ENCODE peak calls at places on chromosomes 6 and 20, in five cellular contexts. C is choroid plexus epithelial cell, U is left cardiac atrium, S is hepatocyte, T is GM20000. M is an unnamed sample.

GRCh38 chr6:68718379-68719073 is 83.4 kb downstream of the ADGRB3 start:
- DNase-seq in C (peak), U (no peak), S (no peak), T (no peak), M (no peak)

GRCh38 chr20:53176133-53176532 is 204.0 kb downstream of the TSHZ2 start:
- DNase-seq in C (no peak), U (no peak), S (no peak), T (no peak), M (no peak)

GRCh38 chr6:14109411-14109826 is 8.2 kb upstream of the CD83 start:
- DNase-seq in C (no peak), U (no peak), S (no peak), T (no peak), M (no peak)

GRCh38 chr6:144214029-144214428 is 63.7 kb downstream of the STX11 start:
- DNase-seq in C (no peak), U (no peak), S (no peak), T (no peak), M (no peak)

GRCh38 chr6:168125429-168126001 is 46.5 kb upstream of the FRMD1 start:
- DNase-seq in C (no peak), U (no peak), S (no peak), T (no peak), M (peak)

GRCh38 chr20:44019638-44020335 is 105.1 kb downstream of the TOX2 start:
- DNase-seq in C (peak), U (no peak), S (no peak), T (no peak), M (peak)

GRCh38 chr20:45612314-45612713 is 17.2 kb upstream of the WFDC10A start:
- DNase-seq in C (no peak), U (no peak), S (no peak), T (no peak), M (no peak)

GRCh38 chr6:25601797-25602679 is 50.0 kb upstream of the SCGN start:
- DNase-seq in C (peak), U (no peak), S (peak), T (peak), M (no peak)

GRCh38 chr6:159061805-159062563 is 17.2 kb upstream of the TAGAP start:
- DNase-seq in C (no peak), U (no peak), S (no peak), T (peak), M (peak)

GRCh38 chr20:13213335-13213734 is 7.7 kb upstream of the ISM1 start:
- DNase-seq in C (no peak), U (no peak), S (no peak), T (no peak), M (no peak)

GRCh38 chr20:20364747-20365558 is 3.0 kb upstream of the INSM1 start:
- DNase-seq in C (no peak), U (no peak), S (no peak), T (no peak), M (no peak)

GRCh38 chr6:45677381-45677992 is 299.8 kb upstream of the SUPT3H start:
- DNase-seq in C (peak), U (no peak), S (no peak), T (peak), M (no peak)

GRCh38 chr6:155495011-155495768 is 39.6 kb upstream of the NOX3 start:
- DNase-seq in C (peak), U (peak), S (peak), T (no peak), M (peak)

GRCh38 chr6:69785697-69786096 is 11.1 kb downstream of the LMBRD1 start:
- DNase-seq in C (no peak), U (no peak), S (no peak), T (no peak), M (no peak)

GRCh38 chr6:6654599-6655575 is 66.4 kb downstream of the LY86 start:
- DNase-seq in C (no peak), U (peak), S (no peak), T (no peak), M (peak)

GRCh38 chr6:89068695-89069094 is 11.9 kb upstream of the PNRC1 start:
- DNase-seq in C (no peak), U (no peak), S (no peak), T (no peak), M (no peak)

GRCh38 chr20:12068146-12068545 is 150.5 kb downstream of the BTBD3 start:
- DNase-seq in C (peak), U (no peak), S (no peak), T (no peak), M (peak)

GRCh38 chr20:62583424-62583920 is 58.8 kb upstream of the SLCO4A1 start:
- DNase-seq in C (no peak), U (no peak), S (peak), T (no peak), M (no peak)

GRCh38 chr20:32282461-32282860 is 5.0 kb downstream of the KIF3B start:
- DNase-seq in C (no peak), U (peak), S (no peak), T (no peak), M (no peak)

GRCh38 chr20:13501500-13501899 is 137.2 kb downstream of the TASP1 start:
- DNase-seq in C (no peak), U (no peak), S (no peak), T (no peak), M (no peak)

GRCh38 chr6:18861182-18861581 is 474.0 kb downstream of the RNF144B start:
- DNase-seq in C (no peak), U (no peak), S (no peak), T (no peak), M (no peak)

GRCh38 chr6:5208491-5208890 is 52.3 kb downstream of the LYRM4 start:
- DNase-seq in C (no peak), U (no peak), S (no peak), T (no peak), M (no peak)

M was measured in islet precursor cell.